ENCODE peak calls at places on chromosomes 13 and 19, in five cellular contexts. J is choroid plexus epithelial cell, P is AG04450, Y is pancreas, E is cardiac muscle cell. H is an unnamed sample.

GRCh38 chr13:29379281-29379680 is 216.2 kb downstream of the SLC7A1 start:
- DNase-seq in J (no peak), P (no peak), Y (no peak), E (no peak), H (no peak)

GRCh38 chr19:17725422-17726078 is 6.3 kb downstream of the MAP1S start:
- DNase-seq in J (no peak), P (no peak), Y (no peak), E (no peak), H (no peak)

GRCh38 chr13:42660367-42660965 is 86.5 kb downstream of the TNFSF11 start:
- DNase-seq in J (peak), P (no peak), Y (no peak), E (no peak), H (no peak)

GRCh38 chr13:68938639-68939038 is 1169.0 kb upstream of the ATXN8OS start:
- DNase-seq in J (no peak), P (no peak), Y (no peak), E (no peak), H (no peak)

GRCh38 chr13:105340061-105340606 is 1195.3 kb downstream of the EFNB2 start:
- DNase-seq in J (no peak), P (no peak), Y (no peak), E (peak), H (no peak)

GRCh38 chr19:383040-383439 is 25.9 kb downstream of the C2CD4C start:
- DNase-seq in J (no peak), P (no peak), Y (no peak), E (no peak), H (no peak)

GRCh38 chr19:53102701-53103140 is 501 bp downstream of the ZNF160 start:
- DNase-seq in J (peak), P (no peak), Y (peak), E (peak), H (peak)

GRCh38 chr13:20182231-20182846 is 10.4 kb downstream of the GJB2 start:
- DNase-seq in J (peak), P (peak), Y (no peak), E (peak), H (peak)

GRCh38 chr19:39307822-39308530 is 11.8 kb downstream of the IFNL1 start:
- DNase-seq in J (no peak), P (no peak), Y (no peak), E (no peak), H (no peak)

GRCh38 chr13:111049791-111050538 is 65.1 kb upstream of the ARHGEF7 start:
- DNase-seq in J (peak), P (no peak), Y (no peak), E (peak), H (no peak)

GRCh38 chr19:7916137-7916907 is 1.7 kb downstream of the TGFBR3L start:
- DNase-seq in J (no peak), P (no peak), Y (peak), E (peak), H (peak)

GRCh38 chr13:46951516-46951915 is 54.7 kb upstream of the HTR2A start:
- DNase-seq in J (no peak), P (no peak), Y (no peak), E (no peak), H (no peak)

GRCh38 chr19:18254546-18255500 is 19.4 kb downstream of the IQCN start:
- DNase-seq in J (no peak), P (no peak), Y (peak), E (no peak), H (no peak)

GRCh38 chr19:29329460-29330134 is 116.6 kb upstream of the UQCRFS1 start:
- DNase-seq in J (no peak), P (no peak), Y (no peak), E (peak), H (peak)

GRCh38 chr19:4713384-4713951 is 10.2 kb downstream of the DPP9 start:
- DNase-seq in J (peak), P (peak), Y (no peak), E (no peak), H (no peak)
- H3K4me3 ChIP-seq in J (no peak), P (no peak), Y (no peak), E (no peak), H (no peak)

DNA sequence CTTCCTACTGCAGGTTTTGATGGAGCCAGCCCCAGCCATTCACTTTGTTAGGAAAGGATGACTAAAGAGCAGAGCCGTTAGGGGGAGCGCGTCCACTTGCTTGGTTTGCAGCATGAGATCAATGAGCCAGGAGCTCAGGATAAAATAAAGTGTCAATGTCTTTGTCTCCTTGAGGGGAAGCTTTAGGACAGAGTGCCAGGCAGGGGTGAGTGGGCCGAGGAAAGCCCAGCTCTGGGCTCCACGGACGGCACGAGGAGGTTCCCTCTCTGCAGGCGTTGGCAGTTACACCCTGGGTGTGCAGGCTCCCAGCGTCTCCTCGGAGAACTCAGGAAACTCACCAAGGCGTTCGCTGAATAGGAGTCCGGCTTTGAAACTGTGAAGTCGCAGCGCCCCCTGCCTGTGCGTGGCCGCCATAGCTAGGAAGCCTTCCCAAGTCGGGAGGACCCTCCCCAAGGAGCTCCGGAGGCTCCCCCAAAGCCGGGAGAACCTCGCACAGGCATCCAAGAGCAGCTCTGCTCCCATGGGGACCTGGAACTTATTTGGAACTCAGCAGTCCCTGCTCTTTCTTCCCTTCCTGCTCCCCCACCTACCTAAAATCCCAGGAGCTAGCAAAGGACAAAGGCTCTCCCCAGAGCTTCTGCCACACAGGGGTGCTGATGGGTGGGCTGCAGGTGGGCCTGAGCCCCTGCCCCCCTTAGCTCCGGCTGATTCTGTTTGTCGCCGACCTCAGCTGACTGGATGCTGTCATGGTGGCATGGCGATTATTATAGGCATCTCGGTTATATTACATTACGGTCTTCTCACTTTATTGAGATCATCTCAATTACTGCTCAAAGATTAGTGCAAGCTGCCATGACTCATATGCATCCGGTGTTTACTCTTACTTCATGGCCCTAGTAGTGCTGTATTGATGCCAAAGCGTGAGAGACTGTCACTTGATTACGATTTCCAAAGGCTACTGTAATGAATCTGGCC is 34.4 kb downstream of the GSX1 start:
- DNase-seq in J (peak), P (peak), Y (peak), E (peak), H (peak)
- H3K4me3 ChIP-seq in J (peak), P (peak), Y (no peak), E (peak), H (peak)

GRCh38 chr19:14475251-14476073 is at the start of gene PTGER1:
- DNase-seq in J (peak), P (no peak), Y (no peak), E (peak), H (no peak)
- H3K4me3 ChIP-seq in J (peak), P (peak), Y (no peak), E (no peak), H (no peak)

GRCh38 chr19:4375164-4375619 is 25.2 kb downstream of the SH3GL1 start:
- DNase-seq in J (no peak), P (no peak), Y (no peak), E (peak), H (no peak)

GRCh38 chr19:4372630-4373367 is 27.5 kb downstream of the SH3GL1 start:
- DNase-seq in J (no peak), P (no peak), Y (no peak), E (no peak), H (no peak)

GRCh38 chr19:4373601-4374441 is 26.5 kb downstream of the SH3GL1 start:
- DNase-seq in J (no peak), P (no peak), Y (no peak), E (no peak), H (no peak)

GRCh38 chr19:4375620-4376228 is 24.6 kb downstream of the SH3GL1 start:
- DNase-seq in J (peak), P (no peak), Y (no peak), E (no peak), H (no peak)

GRCh38 chr19:4374451-4375163 is 25.7 kb downstream of the SH3GL1 start:
- DNase-seq in J (peak), P (no peak), Y (no peak), E (no peak), H (no peak)
- H3K4me3 ChIP-seq in J (no peak), P (no peak), Y (no peak), E (no peak), H (no peak)

DNA sequence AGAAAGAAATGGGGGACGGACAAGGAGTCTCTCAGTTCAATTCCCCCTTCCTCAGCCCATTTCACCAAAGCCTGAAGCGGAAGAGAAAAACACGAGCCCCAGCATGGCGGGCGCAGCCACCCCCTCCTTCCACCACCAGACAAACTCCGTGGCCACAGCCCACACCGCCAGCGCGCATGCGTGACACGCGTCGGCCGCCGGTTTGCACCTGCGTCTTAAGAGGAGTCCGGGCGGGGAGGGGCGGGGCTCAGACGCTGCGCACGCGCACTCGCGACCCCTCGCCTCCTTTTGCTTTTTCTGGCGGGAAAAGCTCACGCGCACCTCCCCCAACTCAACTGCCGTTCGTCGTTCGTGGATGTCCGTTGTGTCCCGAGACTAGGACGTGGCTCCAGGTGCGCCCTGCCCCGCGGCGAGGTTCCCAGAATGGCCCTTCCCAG is at the start of gene KASH5:
- DNase-seq in J (peak), P (no peak), Y (peak), E (no peak), H (no peak)
- H3K4me3 ChIP-seq in J (no peak), P (no peak), Y (no peak), E (no peak), H (no peak)

GRCh38 chr19:44570984-44571684 is 41.7 kb upstream of the CEACAM20 start:
- DNase-seq in J (peak), P (peak), Y (no peak), E (peak), H (peak)
- H3K4me3 ChIP-seq in J (no peak), P (no peak), Y (no peak), E (no peak), H (no peak)

DNA sequence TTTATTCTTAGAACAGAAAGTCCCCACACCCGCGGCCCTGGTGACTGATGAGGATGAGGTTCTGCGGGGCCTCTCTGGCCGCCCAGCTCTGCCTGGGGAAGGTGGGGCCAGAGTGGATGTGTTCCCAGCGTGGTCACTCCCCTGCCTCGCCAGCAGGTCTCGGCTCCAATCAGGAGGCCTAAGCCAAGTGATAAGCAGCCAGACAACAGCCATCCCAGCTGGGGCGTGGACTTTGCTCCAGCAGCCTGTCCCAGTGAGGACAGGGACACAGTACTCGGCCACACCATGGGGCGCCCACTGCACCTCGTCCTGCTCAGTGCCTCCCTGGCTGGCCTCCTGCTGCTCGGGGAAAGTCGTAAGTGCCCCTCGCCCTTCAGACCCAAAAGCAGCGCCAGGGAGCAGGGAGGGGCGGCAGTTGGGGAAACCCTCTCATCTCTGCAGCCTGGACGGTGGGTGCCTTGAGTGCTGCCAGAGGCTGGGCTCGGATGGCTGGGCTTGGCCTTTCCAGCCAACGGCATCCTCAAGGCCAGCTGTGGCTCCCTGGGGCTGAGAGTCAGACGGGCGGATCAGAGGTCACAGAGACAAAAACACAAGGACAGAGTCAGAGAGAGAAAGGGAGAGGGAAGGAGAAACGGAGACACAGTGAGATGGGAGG is at the start of gene F10:
- DNase-seq in J (peak), P (peak), Y (no peak), E (peak), H (no peak)
- H3K4me3 ChIP-seq in J (peak), P (peak), Y (no peak), E (no peak), H (no peak)

GRCh38 chr19:46349311-46349993 is 2.6 kb downstream of the PPP5C start:
- DNase-seq in J (no peak), P (no peak), Y (no peak), E (peak), H (no peak)

GRCh38 chr19:46347572-46347883 is 641 bp downstream of the PPP5C start:
- DNase-seq in J (no peak), P (no peak), Y (no peak), E (no peak), H (no peak)

GRCh38 chr19:46346821-46347571 is at the start of gene PPP5C:
- DNase-seq in J (peak), P (peak), Y (peak), E (peak), H (peak)

GRCh38 chr19:46350029-46350757 is 3.3 kb downstream of the PPP5C start:
- DNase-seq in J (no peak), P (no peak), Y (no peak), E (no peak), H (no peak)

DNA sequence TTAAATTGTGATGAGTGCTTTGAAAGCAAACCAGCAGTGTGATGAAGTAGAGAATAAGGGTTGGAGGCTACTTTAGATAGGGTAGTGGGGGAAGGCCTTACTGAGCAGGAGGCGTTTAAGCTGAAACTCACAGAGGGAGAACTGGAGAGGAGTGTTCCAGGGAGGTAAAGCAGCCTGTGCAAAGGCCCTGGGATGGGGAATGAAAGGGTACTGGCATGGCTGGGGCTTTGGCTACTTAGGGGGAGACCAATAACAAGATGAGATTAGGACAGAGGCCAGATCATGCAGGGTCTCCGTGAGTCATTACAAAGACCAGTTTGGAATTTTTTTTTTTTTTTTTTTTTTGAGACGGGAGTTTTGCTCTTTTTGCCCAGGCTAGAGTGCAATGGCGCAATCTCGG is 1.1 kb downstream of the PPP5C start:
- DNase-seq in J (no peak), P (no peak), Y (no peak), E (no peak), H (no peak)
- H3K4me3 ChIP-seq in J (peak), P (peak), Y (no peak), E (peak), H (peak)

DNA sequence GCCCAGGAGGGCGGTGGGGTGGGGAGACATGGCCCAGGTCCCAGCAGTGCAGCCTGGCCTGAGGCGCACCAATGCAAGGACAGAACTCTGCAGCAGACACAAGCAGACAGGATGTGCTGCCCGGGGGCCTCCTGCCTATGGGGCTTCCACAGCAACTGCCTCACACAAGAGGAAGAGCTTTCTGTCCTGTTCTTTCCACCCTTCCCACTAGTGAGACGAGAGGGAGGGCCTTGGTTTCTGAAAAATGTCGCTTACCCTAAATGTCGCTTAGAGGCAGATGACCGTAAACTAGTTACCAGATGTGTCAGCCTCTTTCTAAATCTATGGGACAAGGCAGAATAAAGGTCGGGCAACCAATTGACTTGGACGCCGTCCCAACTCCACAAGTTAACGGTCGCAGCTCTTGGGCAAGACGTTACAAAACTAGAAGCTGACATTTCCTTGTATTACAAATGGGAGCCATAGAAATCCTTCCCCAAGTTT is at the start of gene LAIR1:
- DNase-seq in J (no peak), P (no peak), Y (no peak), E (no peak), H (peak)
- H3K4me3 ChIP-seq in J (no peak), P (no peak), Y (no peak), E (no peak), H (peak)